ENCODE peak calls at places on chromosomes 7 and 10, in seven cellular contexts. Y is HuH-7.5, O is SJSA1, Q is upper lobe of right lung, F is heart right ventricle, T is NCI-H460, I is GM23248. S is an unnamed sample.

GRCh38 chr7:851204-851603 is 18.9 kb downstream of the SUN1 start:
- DNase-seq in T (no peak), I (no peak), O (no peak), Q (no peak), Y (no peak), F (no peak), S (no peak)

GRCh38 chr10:46215426-46215825 is 71.4 kb upstream of the ANTXRL start:
- DNase-seq in O (no peak), Y (no peak), F (no peak), T (no peak), Q (peak), I (no peak), S (no peak)

GRCh38 chr10:113704637-113705343 is 25.1 kb downstream of the CASP7 start:
- DNase-seq in Y (peak), O (no peak), Q (no peak), T (peak), I (peak), F (no peak), S (peak)

GRCh38 chr10:77774940-77775391 is 137.4 kb upstream of the KCNMA1 start:
- DNase-seq in F (no peak), Y (no peak), Q (no peak), I (no peak), T (no peak), O (peak), S (peak)

GRCh38 chr10:37712489-37713131 is 144.8 kb downstream of the ZNF248 start:
- DNase-seq in I (no peak), O (no peak), Y (no peak), T (no peak), Q (no peak), F (peak), S (no peak)

GRCh38 chr10:96910488-96911395 is 78.6 kb downstream of the LCOR start:
- DNase-seq in Q (no peak), Y (peak), F (no peak), T (peak), O (no peak), I (peak), S (peak)

GRCh38 chr7:27453702-27454405 is 208.8 kb downstream of the HIBADH start:
- DNase-seq in F (no peak), Y (peak), T (no peak), O (peak), I (peak), Q (no peak), S (peak)

GRCh38 chr10:46005383-46005782 is 25.0 kb downstream of the NCOA4 start:
- DNase-seq in O (no peak), Q (no peak), I (no peak), Y (no peak), F (no peak), T (no peak), S (no peak)

GRCh38 chr7:128881458-128882125 is 18.9 kb downstream of the ATP6V1F start:
- DNase-seq in F (no peak), T (no peak), Q (peak), O (no peak), Y (no peak), I (no peak), S (no peak)

GRCh38 chr10:11208908-11209809 is 191.5 kb downstream of the CELF2 start:
- DNase-seq in Q (no peak), O (no peak), F (no peak), T (no peak), I (no peak), Y (no peak), S (no peak)

GRCh38 chr7:149209518-149210269 is 14.3 kb downstream of the ZNF282 start:
- DNase-seq in Y (peak), O (peak), F (no peak), Q (no peak), T (peak), I (peak), S (peak)

GRCh38 chr10:71868192-71868697 is 17.2 kb upstream of the PSAP start:
- DNase-seq in F (no peak), T (peak), I (peak), Y (no peak), Q (peak), O (peak), S (peak)

GRCh38 chr10:115093776-115094361 is 704 bp downstream of the ATRNL1 start:
- DNase-seq in Y (peak), F (no peak), I (peak), Q (peak), T (no peak), O (no peak), S (no peak)

GRCh38 chr10:66783296-66783695 is 142.5 kb upstream of the LRRTM3 start:
- DNase-seq in Q (no peak), T (no peak), F (no peak), O (no peak), Y (no peak), I (peak), S (no peak)

GRCh38 chr7:150738092-150739044 is 1.1 kb downstream of the GIMAP5 start:
- DNase-seq in F (no peak), Y (no peak), O (no peak), Q (no peak), T (no peak), I (peak), S (no peak)

GRCh38 chr7:116242177-116242576 is 31.8 kb downstream of the TES start:
- DNase-seq in Q (no peak), I (peak), Y (no peak), F (no peak), T (no peak), O (no peak), S (no peak)

GRCh38 chr10:44745920-44746319 is 165.2 kb upstream of the TMEM72 start:
- DNase-seq in Q (no peak), I (no peak), O (no peak), T (no peak), Y (no peak), F (no peak), S (peak)

GRCh38 chr10:108208732-108209131 is 1044.2 kb upstream of the SORCS1 start:
- DNase-seq in Y (no peak), I (no peak), T (no peak), Q (no peak), O (no peak), F (no peak), S (no peak)

GRCh38 chr10:84230359-84230758 is 5.0 kb upstream of the LRIT2 start:
- DNase-seq in F (no peak), I (no peak), Y (no peak), O (no peak), Q (no peak), T (no peak), S (no peak)

GRCh38 chr7:24108906-24109376 is 175.0 kb upstream of the NPY start:
- DNase-seq in Y (peak), O (no peak), Q (no peak), I (no peak), F (no peak), T (no peak), S (peak)

GRCh38 chr10:110010076-110011069 is 2.6 kb downstream of the ADD3 start:
- DNase-seq in T (no peak), Y (no peak), I (no peak), Q (no peak), F (no peak), O (no peak), S (peak)

GRCh38 chr7:108613147-108613948 is 43.7 kb downstream of the DNAJB9 start:
- DNase-seq in Q (no peak), Y (peak), F (no peak), T (peak), O (no peak), I (peak), S (peak)

GRCh38 chr7:5850944-5851343 is 29.7 kb upstream of the OCM start:
- DNase-seq in F (no peak), Q (no peak), I (no peak), Y (no peak), O (no peak), T (no peak), S (no peak)

GRCh38 chr7:18489624-18490023 is 5.9 kb upstream of the HDAC9 start:
- DNase-seq in Q (no peak), I (no peak), T (no peak), F (no peak), O (no peak), Y (no peak), S (no peak)

GRCh38 chr10:49165940-49166803 is 22.0 kb downstream of the TMEM273 start:
- DNase-seq in I (no peak), Q (no peak), O (no peak), Y (no peak), F (no peak), T (no peak), S (no peak)

GRCh38 chr10:3220853-3221252 is 48.3 kb upstream of the PITRM1 start:
- DNase-seq in I (peak), T (no peak), Q (no peak), O (peak), F (no peak), Y (no peak), S (no peak)

GRCh38 chr10:34433241-34434076 is 381.6 kb downstream of the PARD3 start:
- DNase-seq in Q (no peak), F (no peak), T (no peak), Y (no peak), I (peak), O (no peak), S (no peak)

GRCh38 chr10:44033008-44033407 is 351.9 kb downstream of the CXCL12 start:
- DNase-seq in Y (no peak), T (no peak), O (no peak), F (no peak), Q (no peak), I (peak), S (no peak)

GRCh38 chr10:57260175-57260574 is 899.1 kb upstream of the ZWINT start:
- DNase-seq in Y (no peak), T (peak), O (no peak), I (no peak), F (no peak), Q (no peak), S (no peak)

GRCh38 chr10:59843733-59844132 is 62.6 kb downstream of the CCDC6 start:
- DNase-seq in Y (no peak), F (no peak), Q (no peak), I (no peak), O (no peak), T (no peak), S (no peak)

GRCh38 chr7:88363249-88363648 is 56.6 kb upstream of the STEAP4 start:
- DNase-seq in T (no peak), Q (no peak), O (no peak), Y (no peak), F (no peak), I (no peak), S (no peak)

GRCh38 chr7:22137026-22137425 is 191.3 kb upstream of the CDCA7L start:
- DNase-seq in O (no peak), I (peak), Y (no peak), T (no peak), F (no peak), Q (no peak), S (no peak)

S was measured in HepG2.